ENCODE peak calls at places on chromosomes 12 and 14, in four cellular contexts. X is HepG2, P is K562, Z is SK-N-SH. J is an unnamed sample.

GRCh38 chr12:15634010-15634676 is 155.0 kb downstream of the EPS8 start:
- DNase-seq in P (no peak), Z (no peak), X (no peak), J (no peak)

GRCh38 chr14:106840258-106840657 is 1313.9 kb downstream of the TMEM121 start:
- DNase-seq in Z (no peak), X (no peak), P (no peak), J (no peak)

GRCh38 chr12:15037091-15037723 is 64.4 kb downstream of the PDE6H start:
- DNase-seq in X (no peak), P (no peak), Z (no peak), J (no peak)

GRCh38 chr12:27142102-27142721 is 59.8 kb upstream of the C12orf71 start:
- DNase-seq in Z (peak), P (peak), X (peak), J (peak)

GRCh38 chr14:28629328-28630004 is 137.1 kb upstream of the FOXG1 start:
- DNase-seq in P (no peak), Z (no peak), X (no peak), J (no peak)

GRCh38 chr14:94751956-94752355 is 18.0 kb downstream of the GSC start:
- DNase-seq in X (no peak), P (no peak), Z (no peak), J (no peak)

GRCh38 chr12:75894965-75895754 is 136.4 kb downstream of the PHLDA1 start:
- DNase-seq in X (no peak), Z (no peak), P (no peak), J (peak)

GRCh38 chr12:105933671-105934665 is 204.8 kb downstream of the NUAK1 start:
- DNase-seq in Z (peak), P (no peak), X (no peak), J (no peak)

GRCh38 chr14:53842938-53843337 is 113.7 kb downstream of the BMP4 start:
- DNase-seq in Z (no peak), P (no peak), X (peak), J (no peak)

GRCh38 chr12:99439399-99439798 is 208.2 kb upstream of the GARIN6 start:
- DNase-seq in Z (no peak), P (no peak), X (no peak), J (no peak)

GRCh38 chr12:1749019-1749418 is 58.1 kb downstream of the ADIPOR2 start:
- DNase-seq in P (no peak), X (peak), Z (no peak), J (no peak)

GRCh38 chr14:80325688-80326087 is 114.4 kb upstream of the DIO2 start:
- DNase-seq in Z (no peak), X (no peak), P (no peak), J (no peak)

GRCh38 chr12:23949212-23950010 is at the start of gene SOX5:
- DNase-seq in X (peak), P (peak), Z (peak), J (no peak)

GRCh38 chr12:106452309-106452708 is 94.8 kb downstream of the POLR3B start:
- DNase-seq in X (no peak), P (no peak), Z (no peak), J (no peak)

GRCh38 chr12:9636807-9637206 is 29.1 kb upstream of the KLRB1 start:
- DNase-seq in X (peak), P (peak), Z (no peak), J (no peak)

GRCh38 chr12:6084969-6085450 is 39.5 kb downstream of the VWF start:
- DNase-seq in Z (no peak), P (no peak), X (no peak), J (no peak)

GRCh38 chr12:106067606-106068205 is 71.0 kb downstream of the NUAK1 start:
- DNase-seq in X (no peak), P (no peak), Z (no peak), J (no peak)

GRCh38 chr14:60064491-60065072 is 27.1 kb upstream of the PCNX4 start:
- DNase-seq in P (peak), Z (peak), X (peak), J (peak)

GRCh38 chr12:754238-754816 is 1.9 kb downstream of the WNK1 start:
- DNase-seq in Z (no peak), X (no peak), P (no peak), J (no peak)

GRCh38 chr12:119012179-119012578 is 30.8 kb downstream of the SRRM4 start:
- DNase-seq in P (no peak), X (no peak), Z (no peak), J (no peak)

GRCh38 chr12:52215587-52216031 is 17.4 kb upstream of the KRT7 start:
- DNase-seq in X (peak), Z (peak), P (no peak), J (peak)

GRCh38 chr12:55188974-55189556 is 31.8 kb upstream of the OR10A7 start:
- DNase-seq in X (peak), Z (peak), P (peak), J (peak)

GRCh38 chr14:52080817-52081755 is 12.2 kb upstream of the NID2 start:
- DNase-seq in Z (no peak), X (peak), P (no peak), J (peak)
- TF ChIP-seq ELF1 in Z (no peak), X (no peak), P (no peak), J (no peak)

DNA sequence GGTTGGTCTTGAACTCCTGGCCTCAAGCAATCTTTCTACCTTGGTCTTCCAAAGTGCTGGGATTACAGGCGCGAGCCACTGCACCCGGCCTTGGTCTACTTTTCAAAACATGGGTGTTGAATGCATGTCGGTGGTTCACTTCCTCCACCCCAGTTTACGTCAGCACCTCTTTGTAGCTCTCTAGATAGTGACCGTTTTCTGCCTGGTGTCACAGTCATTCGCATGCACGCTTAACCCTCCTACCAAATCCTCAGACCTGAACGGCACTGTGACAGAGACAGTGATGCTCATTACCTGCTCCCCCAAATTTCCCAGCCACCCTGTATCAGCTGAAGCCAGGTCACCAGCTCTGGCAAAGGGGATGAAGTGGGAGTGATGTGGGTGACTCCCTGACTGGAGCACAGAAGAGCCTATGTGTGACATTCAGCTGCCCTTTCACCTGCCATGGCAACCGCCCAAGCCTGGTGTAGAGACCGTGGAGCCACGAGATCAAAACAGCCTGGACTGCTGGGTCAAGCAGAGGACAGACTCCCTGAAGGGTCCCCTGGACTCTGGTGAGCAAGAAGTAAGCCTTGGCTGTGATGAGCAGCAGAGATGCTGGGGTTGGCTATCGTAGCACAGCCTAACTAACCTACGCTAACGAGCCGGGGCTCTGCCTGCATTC is 66.2 kb upstream of the GPR68 start:
- DNase-seq in X (no peak), Z (no peak), P (no peak), J (no peak)
- H3K27ac ChIP-seq in X (no peak), Z (no peak), P (no peak), J (no peak)

GRCh38 chr14:104888489-104889373 is 23.7 kb downstream of the CEP170B start:
- DNase-seq in X (no peak), Z (no peak), P (no peak), J (no peak)

GRCh38 chr14:104887623-104888488 is 22.8 kb downstream of the CEP170B start:
- DNase-seq in X (no peak), Z (no peak), P (no peak), J (no peak)

GRCh38 chr14:104885973-104886689 is 21.1 kb downstream of the CEP170B start:
- DNase-seq in P (no peak), Z (peak), X (no peak), J (no peak)

GRCh38 chr14:104885031-104885972 is 20.2 kb downstream of the CEP170B start:
- DNase-seq in P (no peak), Z (no peak), X (no peak), J (no peak)

DNA sequence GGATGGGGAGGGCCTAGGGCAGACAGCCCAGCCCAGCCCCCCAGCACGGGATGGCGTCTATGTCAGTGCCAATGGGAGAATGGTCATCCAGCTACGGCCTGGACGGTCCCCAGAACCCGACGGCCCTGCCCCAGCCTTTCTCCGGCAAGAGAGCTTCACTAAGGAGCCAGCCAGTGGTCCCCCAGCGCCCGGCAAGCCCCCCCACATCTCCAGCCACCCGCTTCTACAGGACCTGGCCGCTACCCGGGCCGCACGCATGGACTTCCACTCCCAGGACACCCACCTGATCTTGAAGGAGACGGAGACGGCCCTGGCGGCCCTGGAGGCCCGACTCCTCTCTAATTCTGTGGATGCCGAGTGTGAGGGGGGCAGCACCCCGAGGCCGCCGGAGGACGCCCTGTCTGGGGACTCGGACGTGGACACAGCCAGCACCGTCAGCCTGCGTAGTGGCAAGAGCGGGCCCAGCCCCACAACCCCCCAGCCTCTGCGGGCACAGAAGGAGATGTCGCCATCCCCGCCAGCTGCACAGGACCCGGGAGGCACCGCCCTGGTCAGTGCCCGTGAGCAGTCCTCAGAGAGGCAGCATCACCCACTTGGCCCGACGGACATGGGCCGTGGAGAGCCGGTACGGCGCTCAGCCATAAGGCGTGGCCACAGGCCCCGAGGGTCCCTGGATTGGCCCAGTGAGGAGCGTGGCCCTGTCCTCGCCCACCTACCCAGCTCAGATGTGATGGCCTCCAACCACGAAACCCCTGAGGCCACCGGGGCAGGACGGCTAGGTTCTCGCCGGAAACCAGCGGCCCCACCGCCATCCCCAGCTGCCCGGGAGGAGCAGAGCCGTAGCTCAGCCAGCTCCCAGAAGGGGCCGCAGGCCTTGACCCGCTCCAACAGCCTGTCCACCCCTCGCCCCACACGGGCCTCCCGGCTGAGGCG is 21.9 kb downstream of the CEP170B start:
- DNase-seq in Z (no peak), P (no peak), X (no peak), J (no peak)
- TF ChIP-seq ELF1 in Z (no peak), P (no peak), X (no peak), J (no peak)

DNA sequence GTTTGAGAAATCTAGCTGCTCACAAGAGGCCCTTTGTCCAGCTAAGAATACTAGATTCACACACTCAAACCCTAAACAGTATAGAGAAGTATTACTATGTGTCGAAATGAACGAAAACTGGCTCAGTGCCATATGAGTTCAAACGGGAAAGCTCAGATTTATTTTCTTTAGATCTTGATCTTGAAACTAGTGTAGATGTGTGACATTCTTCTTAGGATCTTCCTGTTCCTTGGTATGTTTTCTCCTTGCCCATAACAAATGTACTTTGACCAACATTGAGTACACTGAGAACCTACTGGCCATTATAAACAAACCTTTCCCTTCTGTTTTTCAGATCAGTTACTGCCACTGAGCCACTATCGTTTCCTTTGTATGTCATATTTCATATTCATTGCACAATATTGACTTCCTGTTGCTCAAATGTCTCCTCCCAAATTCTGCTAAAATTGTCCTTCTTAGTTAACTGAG is 21.3 kb downstream of the MYBPC1 start:
- DNase-seq in X (peak), Z (no peak), P (no peak), J (no peak)
- H3K27ac ChIP-seq in X (peak), Z (no peak), P (no peak), J (no peak)

GRCh38 chr12:57477710-57478681 is 1.7 kb downstream of the ARHGAP9 start:
- DNase-seq in X (no peak), Z (no peak), P (peak), J (no peak)

GRCh38 chr12:57479043-57479375 is 657 bp downstream of the ARHGAP9 start:
- DNase-seq in Z (no peak), X (no peak), P (no peak), J (no peak)

GRCh38 chr12:57481671-57482070 is 2.0 kb upstream of the ARHGAP9 start:
- DNase-seq in X (no peak), Z (no peak), P (no peak), J (no peak)

GRCh38 chr12:57476993-57477709 is 2.5 kb downstream of the ARHGAP9 start:
- DNase-seq in Z (no peak), P (no peak), X (no peak), J (no peak)

DNA sequence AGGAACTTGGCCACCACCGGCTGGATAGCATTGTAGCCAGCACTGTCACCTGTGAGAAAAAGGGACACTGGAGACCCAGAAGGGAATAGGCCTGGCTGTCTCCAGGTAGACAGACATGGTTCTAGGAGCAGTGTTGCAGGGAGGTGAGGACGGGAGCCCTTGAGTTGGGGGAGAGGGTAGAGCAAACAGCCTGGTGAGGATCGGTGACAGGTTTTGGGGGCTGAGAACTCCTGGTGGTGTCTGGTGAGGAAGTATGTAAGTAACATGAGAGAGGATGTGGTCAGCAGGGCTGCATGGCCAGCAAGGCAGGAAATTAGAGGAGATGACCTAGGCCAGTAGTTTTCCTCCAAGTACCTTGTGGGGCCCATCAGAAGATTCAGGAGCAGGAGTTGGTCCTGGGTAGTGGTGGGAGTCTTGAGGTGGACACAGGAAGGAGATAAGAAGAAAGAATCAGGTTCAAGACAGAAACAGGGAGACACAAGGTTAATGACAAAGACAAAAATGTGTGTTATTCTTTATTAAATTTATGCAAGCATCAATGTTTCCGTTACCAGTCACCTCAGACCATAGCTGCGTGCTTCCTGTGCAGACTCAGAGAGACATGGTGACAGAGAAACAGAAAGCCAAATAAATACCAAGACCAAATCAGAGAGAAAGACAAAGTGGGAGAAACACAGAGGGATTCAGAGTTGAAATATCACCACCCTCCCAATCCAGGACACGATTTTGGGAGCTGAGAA is at the start of gene ARHGAP9:
- DNase-seq in P (no peak), X (no peak), Z (no peak), J (no peak)
- TF ChIP-seq ELF1 in P (no peak), X (no peak), Z (no peak), J (no peak)

DNA sequence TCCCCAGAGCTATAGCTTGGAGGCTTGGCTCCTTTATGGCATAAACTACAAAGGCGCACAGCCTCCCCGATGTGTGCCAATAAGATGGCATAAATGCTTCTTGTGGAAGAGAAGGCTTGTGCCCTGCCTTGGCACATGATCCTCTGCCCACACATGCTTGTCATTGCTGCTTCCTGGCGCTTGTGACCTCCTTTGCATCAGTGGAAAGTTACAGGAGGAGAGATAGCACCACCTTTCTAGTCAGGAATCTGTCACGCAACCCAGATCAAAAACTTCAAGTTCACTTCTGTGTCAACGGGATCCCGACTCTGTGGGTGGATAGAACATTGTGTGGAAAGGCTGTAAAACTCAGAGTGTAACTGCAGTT is 183.8 kb upstream of the HIF1A start:
- DNase-seq in Z (no peak), X (no peak), P (no peak), J (no peak)
- H3K27ac ChIP-seq in Z (peak), X (no peak), P (no peak), J (peak)

DNA sequence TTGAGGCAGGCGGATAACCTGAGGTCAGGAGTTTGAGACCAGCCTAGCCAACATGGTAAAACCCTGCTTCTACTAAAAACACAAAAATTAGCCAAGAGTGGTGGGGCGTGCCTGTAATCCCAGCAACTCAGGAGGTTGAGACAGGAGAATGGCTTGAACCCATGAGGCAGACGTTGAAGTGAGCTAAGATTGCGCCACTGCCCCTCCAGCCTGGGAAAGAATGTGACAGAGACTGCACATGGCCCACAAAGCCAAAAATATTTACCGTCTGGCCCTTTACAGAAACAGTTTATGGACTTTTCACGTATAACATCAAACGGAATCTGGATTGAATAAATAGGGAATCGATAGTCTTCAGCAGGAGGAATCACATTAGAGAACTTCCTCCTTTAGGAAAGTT is 3.5 kb downstream of the RSRC2 start:
- DNase-seq in X (peak), Z (no peak), P (no peak), J (no peak)
- TF ChIP-seq ELF1 in X (no peak), Z (no peak), P (no peak), J (no peak)

GRCh38 chr14:73242274-73242960 is 5.1 kb downstream of the PAPLN start:
- DNase-seq in X (no peak), P (no peak), Z (peak), J (no peak)
- H3K27ac ChIP-seq in X (no peak), P (no peak), Z (no peak), J (no peak)

GRCh38 chr12:56884421-56884820 is 49.8 kb downstream of the SDR9C7 start:
- DNase-seq in P (no peak), Z (no peak), X (no peak), J (no peak)
- TF ChIP-seq ELF1 in P (no peak), Z (no peak), X (no peak), J (no peak)